ENCODE peak calls at places on chromosomes 13 and 19, in four cellular contexts. K, P, G and B are unnamed samples.

GRCh38 chr19:16588824-16589577 is 16.8 kb upstream of the SLC35E1 start:
- DNase-seq in K (no peak), G (no peak), P (no peak), B (no peak)

GRCh38 chr13:68749801-68750200 is 1357.8 kb upstream of the ATXN8OS start:
- DNase-seq in K (no peak), P (no peak), G (no peak), B (no peak)

GRCh38 chr13:93298741-93299140 is 72.1 kb downstream of the GPC6 start:
- DNase-seq in K (peak), P (no peak), G (no peak), B (no peak)

GRCh38 chr13:112958127-112958989 is 10.7 kb upstream of the MCF2L start:
- DNase-seq in P (no peak), K (no peak), G (no peak), B (no peak)

GRCh38 chr13:98717256-98717655 is 35.2 kb downstream of the SLC15A1 start:
- DNase-seq in K (no peak), P (no peak), G (no peak), B (no peak)

GRCh38 chr13:67186985-67187569 is 43.1 kb downstream of the PCDH9 start:
- DNase-seq in K (peak), P (no peak), G (no peak), B (no peak)

GRCh38 chr19:4067396-4068057 is 828 bp upstream of the ZBTB7A start:
- DNase-seq in K (no peak), G (no peak), P (no peak), B (no peak)

GRCh38 chr19:53553865-53554791 is 16.2 kb downstream of the ZNF331 start:
- DNase-seq in P (peak), K (peak), G (peak), B (peak)

GRCh38 chr19:55433292-55433691 is 9.8 kb downstream of the SHISA7 start:
- DNase-seq in P (no peak), G (no peak), K (no peak), B (no peak)

GRCh38 chr19:29841209-29841558 is 29.4 kb downstream of the CCNE1 start:
- DNase-seq in G (no peak), K (peak), P (peak), B (no peak)